ENCODE peak calls at places on chromosome 19, in eight cellular contexts. Y is heart left ventricle, S is lower lobe of right lung, R is cardiac muscle cell, D is breast epithelium, X is right cardiac atrium, U is IMR-90, G is body of pancreas. C is an unnamed sample. For H3K9me3, the result is how much of the 10 kb centered on the place peaks cover.

GRCh38 chr19:5624154-5624663 is 1.3 kb downstream of the SAFB start:
- DNase-seq in Y (no peak), S (peak), R (peak), D (peak), X (peak), U (peak), G (peak), C (peak)

GRCh38 chr19:55641376-55642152 is 762 bp downstream of the ZNF580 start:
- DNase-seq in Y (no peak), S (no peak), R (peak), D (no peak), X (no peak), U (peak), G (no peak), C (no peak)

GRCh38 chr19:45469835-45470146 is 2.0 kb downstream of the FOSB start:
- DNase-seq in Y (no peak), S (no peak), R (peak), D (no peak), X (no peak), U (no peak), G (no peak), C (no peak)

GRCh38 chr19:35021016-35021415 is 9.3 kb upstream of the SCN1B start:
- DNase-seq in Y (no peak), S (no peak), R (no peak), D (no peak), X (no peak), U (no peak), G (no peak), C (peak)

GRCh38 chr19:43527860-43528622 is 1.0 kb upstream of the ETHE1 start:
- DNase-seq in Y (no peak), S (no peak), R (no peak), D (no peak), X (peak), U (no peak), G (peak), C (peak)

GRCh38 chr19:43438291-43439162 is 23.8 kb downstream of the TEX101 start:
- DNase-seq in Y (peak), S (no peak), R (no peak), D (no peak), X (peak), U (peak), G (peak), C (no peak)

GRCh38 chr19:33402421-33403220 is 29.1 kb downstream of the CEBPG start:
- DNase-seq in Y (no peak), S (peak), R (no peak), D (peak), X (peak), U (no peak), G (peak), C (peak)

GRCh38 chr19:39937094-39937493 is 2.7 kb upstream of the FCGBP start:
- DNase-seq in Y (no peak), S (no peak), R (no peak), D (no peak), X (no peak), U (no peak), G (no peak), C (no peak)

GRCh38 chr19:15195987-15196682 is 4.7 kb downstream of the NOTCH3 start:
- DNase-seq in Y (no peak), S (peak), R (peak), D (peak), X (peak), U (no peak), G (peak), C (no peak)

GRCh38 chr19:8373867-8374813 is 10.2 kb downstream of the ANGPTL4 start:
- DNase-seq in Y (no peak), S (peak), R (no peak), D (peak), X (peak), U (no peak), G (peak), C (peak)

GRCh38 chr19:39428309-39429112 is 7.2 kb downstream of the RPS16 start:
- DNase-seq in Y (peak), S (peak), R (peak), D (no peak), X (peak), U (peak), G (peak), C (peak)

GRCh38 chr19:14476307-14476662 is 1.1 kb upstream of the PTGER1 start:
- DNase-seq in Y (no peak), S (no peak), R (no peak), D (no peak), X (peak), U (no peak), G (no peak), C (no peak)

GRCh38 chr19:56272448-56272847 is at the start of gene EDDM13:
- DNase-seq in Y (no peak), S (no peak), R (no peak), D (no peak), X (no peak), U (no peak), G (no peak), C (no peak)

GRCh38 chr19:41234512-41235208 is 15.6 kb downstream of the AXL start:
- DNase-seq in Y (no peak), S (no peak), R (no peak), D (no peak), X (no peak), U (no peak), G (no peak), C (no peak)

GRCh38 chr19:36113895-36114762 is 546 bp downstream of the POLR2I start:
- DNase-seq in Y (no peak), S (no peak), R (peak), D (no peak), X (peak), U (peak), G (peak), C (no peak)

GRCh38 chr19:44005968-44006367 is 3.2 kb downstream of the ZNF230 start:
- DNase-seq in Y (no peak), S (no peak), R (no peak), D (no peak), X (no peak), U (peak), G (no peak), C (no peak)

GRCh38 chr19:29841209-29841558 is 29.4 kb downstream of the CCNE1 start:
- DNase-seq in Y (no peak), S (no peak), R (no peak), D (no peak), X (no peak), U (no peak), G (no peak), C (no peak)

GRCh38 chr19:55690109-55690768 is 15.2 kb downstream of the EPN1 start:
- DNase-seq in Y (peak), S (peak), R (no peak), D (peak), X (peak), U (no peak), G (no peak), C (no peak)

GRCh38 chr19:28697308-28697707 is 515.6 kb downstream of the UQCRFS1 start:
- DNase-seq in Y (no peak), S (no peak), R (no peak), D (no peak), X (no peak), U (no peak), G (no peak), C (no peak)

GRCh38 chr19:38252935-38253691 is 3.1 kb downstream of the PPP1R14A start:
- DNase-seq in Y (peak), S (peak), R (peak), D (no peak), X (peak), U (no peak), G (peak), C (peak)

GRCh38 chr19:10797078-10797477 is 38.9 kb downstream of the TMED1 start:
- DNase-seq in Y (no peak), S (no peak), R (no peak), D (no peak), X (no peak), U (no peak), G (no peak), C (no peak)

GRCh38 chr19:54523403-54523802 is 20.8 kb downstream of the LAIR2 start:
- DNase-seq in Y (no peak), S (no peak), R (no peak), D (no peak), X (no peak), U (peak), G (no peak), C (no peak)

GRCh38 chr19:21474671-21475181 is 30.7 kb upstream of the ZNF429 start:
- DNase-seq in Y (peak), S (peak), R (peak), D (peak), X (peak), U (peak), G (peak), C (peak)

GRCh38 chr19:17421942-17422341 is 2.1 kb downstream of the MVB12A start:
- DNase-seq in Y (no peak), S (no peak), R (no peak), D (no peak), X (no peak), U (no peak), G (no peak), C (no peak)

GRCh38 chr19:17419491-17420266 is at the start of gene MVB12A:
- DNase-seq in Y (peak), S (peak), R (peak), D (peak), X (peak), U (peak), G (peak), C (peak)

GRCh38 chr19:17418710-17419109 is 1.1 kb upstream of the MVB12A start:
- DNase-seq in Y (no peak), S (no peak), R (no peak), D (no peak), X (no peak), U (no peak), G (no peak), C (no peak)

GRCh38 chr19:17419154-17419490 is 725 bp upstream of the MVB12A start:
- DNase-seq in Y (no peak), S (no peak), R (no peak), D (no peak), X (no peak), U (no peak), G (no peak), C (no peak)

DNA sequence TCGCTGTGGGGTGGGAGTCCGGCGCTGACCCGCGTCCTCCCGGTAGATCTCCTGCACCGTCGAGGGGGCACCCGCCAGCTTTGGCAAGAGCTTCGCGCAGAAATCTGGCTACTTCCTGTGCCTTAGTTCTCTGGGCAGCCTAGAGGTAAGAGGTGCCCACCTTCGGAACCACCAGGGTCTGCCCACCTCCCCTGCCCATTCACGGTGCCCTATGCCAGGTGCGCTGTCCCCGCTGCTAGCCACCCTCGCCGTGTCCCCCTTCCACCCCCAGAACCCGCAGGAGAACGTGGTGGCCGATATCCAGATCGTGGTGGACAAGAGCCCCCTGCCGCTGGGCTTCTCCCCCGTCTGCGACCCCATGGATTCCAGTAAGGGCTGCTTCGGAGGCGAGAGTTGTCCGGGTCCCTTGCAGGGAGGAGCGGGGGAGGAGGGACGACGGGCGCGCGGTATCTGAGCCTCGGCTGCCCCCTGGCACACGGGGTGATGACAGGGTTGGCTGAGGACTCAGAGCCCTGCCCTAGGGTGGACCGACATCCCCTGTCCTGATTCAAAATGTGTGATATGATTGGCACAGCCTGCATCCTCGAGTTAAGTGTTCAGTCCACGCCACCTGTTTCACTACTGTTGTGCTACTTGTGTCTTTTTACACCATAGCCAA is 549 bp downstream of the MVB12A start:
- DNase-seq in Y (peak), S (peak), R (peak), D (no peak), X (peak), U (no peak), G (peak), C (peak)
- H3K27ac ChIP-seq in Y (peak), S (peak), R (peak), D (peak), X (no peak), U (peak), G (peak), C (no peak)

GRCh38 chr19:6952956-6953355 is 65.6 kb downstream of the ADGRE1 start:
- DNase-seq in Y (no peak), S (no peak), R (no peak), D (no peak), X (no peak), U (no peak), G (no peak), C (no peak)
- H3K9me3 ChIP-seq in Y (under half), S (under half), R (under half), D (under half), X (under half), U (under half), G (under half), C (under half)

GRCh38 chr19:12034196-12034595 is 1.3 kb downstream of the ZNF433 start:
- DNase-seq in Y (no peak), S (no peak), R (no peak), D (no peak), X (no peak), U (no peak), G (peak), C (no peak)

GRCh38 chr19:12035220-12036172 is at the start of gene ZNF433:
- DNase-seq in Y (peak), S (peak), R (peak), D (peak), X (peak), U (peak), G (peak), C (peak)

GRCh38 chr19:12034610-12035009 is 869 bp downstream of the ZNF433 start:
- DNase-seq in Y (no peak), S (no peak), R (no peak), D (no peak), X (no peak), U (no peak), G (no peak), C (no peak)
- H3K4me3 ChIP-seq in Y (peak), S (peak), R (peak), D (peak), X (peak), U (peak), G (no peak), C (peak)

GRCh38 chr19:1223018-1223855 is 14.6 kb downstream of the CBARP start:
- DNase-seq in Y (no peak), S (no peak), R (no peak), D (no peak), X (peak), U (peak), G (no peak), C (peak)
- H3K27ac ChIP-seq in Y (no peak), S (no peak), R (no peak), D (peak), X (no peak), U (no peak), G (no peak), C (no peak)